ENCODE peak calls at places on chromosomes 7 and 10, in five cellular contexts. E, M, U, Z and C are unnamed samples.
A peak's percentile ranks its signal among the peaks of the same experiment; 100 is the strongest.

GRCh38 chr10:43229208-43230061 is 37.4 kb downstream of the RASGEF1A start:
- DNase-seq in M (peak; percentile 24), U (peak; percentile 42), Z (peak; percentile 74), E (peak; percentile 78), C (no peak)

GRCh38 chr10:6504296-6504695 is 75.8 kb downstream of the PRKCQ start:
- DNase-seq in E (no peak), M (no peak), U (no peak), Z (no peak), C (no peak)

GRCh38 chr7:134209322-134210015 is 82.3 kb downstream of the LRGUK start:
- DNase-seq in U (no peak), E (no peak), M (no peak), Z (no peak), C (no peak)

GRCh38 chr7:133434246-133434865 is 181.5 kb downstream of the EXOC4 start:
- DNase-seq in U (no peak), M (no peak), Z (peak; percentile 61), E (peak; percentile 66), C (no peak)

GRCh38 chr10:92691591-92692084 is 1.9 kb downstream of the HHEX start:
- DNase-seq in U (peak; percentile 76), E (peak; percentile 56), M (peak; percentile 45), Z (no peak), C (peak; percentile 90)

GRCh38 chr7:38929460-38930171 is 20.6 kb upstream of the VPS41 start:
- DNase-seq in E (no peak), M (no peak), U (no peak), Z (no peak), C (no peak)

GRCh38 chr10:130045091-130045652 is 65.5 kb downstream of the C10orf143 start:
- DNase-seq in Z (no peak), E (peak; percentile 80), U (no peak), M (no peak), C (no peak)

GRCh38 chr7:13077466-13077865 is 390.0 kb downstream of the ARL4A start:
- DNase-seq in E (no peak), Z (no peak), M (no peak), U (no peak), C (no peak)

GRCh38 chr7:45922810-45923209 is 1.7 kb upstream of the IGFBP3 start:
- DNase-seq in U (no peak), M (no peak), Z (no peak), E (no peak), C (peak; percentile 64)

GRCh38 chr7:27167916-27168264 is 2.6 kb upstream of the HOXA9 start:
- DNase-seq in U (peak; percentile 44), Z (no peak), E (no peak), M (no peak), C (no peak)

GRCh38 chr10:72419241-72419640 is 64.5 kb upstream of the DNAJB12 start:
- DNase-seq in U (no peak), Z (no peak), E (no peak), M (no peak), C (no peak)

GRCh38 chr10:69807696-69808095 is 6.0 kb downstream of the COL13A1 start:
- DNase-seq in U (no peak), Z (peak; percentile 32), M (no peak), E (peak; percentile 40), C (no peak)

GRCh38 chr10:69806266-69806665 is 4.6 kb downstream of the COL13A1 start:
- DNase-seq in Z (no peak), E (no peak), M (no peak), U (no peak), C (no peak)

GRCh38 chr10:69804775-69805174 is 3.1 kb downstream of the COL13A1 start:
- DNase-seq in Z (no peak), E (no peak), U (no peak), M (no peak), C (no peak)

GRCh38 chr10:69809318-69809717 is 7.6 kb downstream of the COL13A1 start:
- DNase-seq in M (no peak), Z (no peak), U (no peak), E (no peak), C (no peak)

GRCh38 chr10:69807122-69807521 is 5.4 kb downstream of the COL13A1 start:
- DNase-seq in E (no peak), Z (no peak), U (no peak), M (no peak), C (no peak)
- H3K27me3 ChIP-seq in E (peaks cover 32% of the 10 kb centered on the region), Z (no peaks in the 10 kb centered on the region), U (peaks cover 22% of the 10 kb centered on the region), M (peaks cover 22% of the 10 kb centered on the region), C (no peaks in the 10 kb centered on the region)

DNA sequence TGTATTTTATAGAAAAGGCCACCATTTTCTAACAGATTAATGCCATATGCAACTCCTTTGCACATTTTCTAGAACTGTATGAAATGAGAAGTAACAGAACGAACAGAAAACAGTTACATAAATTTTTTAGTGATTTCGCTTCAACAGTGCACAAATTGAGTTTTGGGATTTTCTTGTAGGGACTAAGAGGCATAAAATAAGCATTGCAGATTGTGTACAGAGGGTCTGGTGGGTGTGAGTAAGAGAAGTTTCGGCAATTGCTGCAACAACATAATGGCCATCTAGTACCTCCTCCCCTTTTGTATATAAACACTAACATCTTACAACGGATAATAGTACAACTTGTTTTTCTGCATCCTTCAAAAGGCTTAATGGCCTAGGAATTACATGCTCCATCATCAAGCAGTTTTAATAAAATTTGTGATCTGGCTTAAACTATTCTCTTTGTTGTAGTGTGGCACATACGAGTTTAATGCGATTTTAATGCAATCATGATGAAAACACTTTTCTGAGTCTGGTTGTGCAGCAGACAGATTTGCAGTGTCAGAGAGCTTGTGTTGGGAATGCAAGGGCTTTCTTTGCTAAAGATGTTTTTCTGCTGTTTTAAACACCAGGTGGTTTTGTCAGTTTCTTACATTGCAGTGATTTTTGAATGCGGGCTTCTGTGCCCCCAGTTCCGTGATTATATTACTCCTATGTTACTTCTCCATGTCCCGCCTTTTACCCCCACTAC is 2.9 kb downstream of the GLCCI1 start:
- DNase-seq in U (no peak), Z (no peak), E (no peak), M (no peak), C (no peak)
- TF ChIP-seq POLR2AphosphoS5 in U (no peak), Z (no peak), E (no peak), M (no peak), C (no peak)

GRCh38 chr7:518630-519428 is 817 bp downstream of the PDGFA start:
- DNase-seq in U (no peak), Z (peak; percentile 85), E (peak; percentile 74), M (peak; percentile 88), C (peak; percentile 93)

GRCh38 chr7:520503-521161 is 986 bp upstream of the PDGFA start:
- DNase-seq in E (peak; percentile 74), U (no peak), Z (no peak), M (no peak), C (no peak)

GRCh38 chr7:521221-522070 is 1.8 kb upstream of the PDGFA start:
- DNase-seq in Z (peak; percentile 71), M (peak; percentile 55), U (no peak), E (no peak), C (no peak)

GRCh38 chr7:519429-519973 is at the start of gene PDGFA:
- DNase-seq in E (no peak), U (no peak), M (no peak), Z (peak; percentile 83), C (no peak)

GRCh38 chr7:519974-520458 is 370 bp upstream of the PDGFA start:
- DNase-seq in M (peak; percentile 48), U (no peak), Z (peak; percentile 83), E (peak; percentile 87), C (no peak)
- H3K4me1 ChIP-seq in M (peaks cover 46% of the 10 kb centered on the region), U (peaks cover 71% of the 10 kb centered on the region), Z (peaks cover 17% of the 10 kb centered on the region), E (peaks cover 16% of the 10 kb centered on the region), C (peaks cover 42% of the 10 kb centered on the region)

GRCh38 chr7:77913977-77914607 is 115.5 kb downstream of the PHTF2 start:
- DNase-seq in M (no peak), U (no peak), Z (no peak), E (no peak), C (no peak)
- H3K27me3 ChIP-seq in M (no peaks in the 10 kb centered on the region), U (no peaks in the 10 kb centered on the region), Z (no peaks in the 10 kb centered on the region), E (no peaks in the 10 kb centered on the region), C (no peaks in the 10 kb centered on the region)

DNA sequence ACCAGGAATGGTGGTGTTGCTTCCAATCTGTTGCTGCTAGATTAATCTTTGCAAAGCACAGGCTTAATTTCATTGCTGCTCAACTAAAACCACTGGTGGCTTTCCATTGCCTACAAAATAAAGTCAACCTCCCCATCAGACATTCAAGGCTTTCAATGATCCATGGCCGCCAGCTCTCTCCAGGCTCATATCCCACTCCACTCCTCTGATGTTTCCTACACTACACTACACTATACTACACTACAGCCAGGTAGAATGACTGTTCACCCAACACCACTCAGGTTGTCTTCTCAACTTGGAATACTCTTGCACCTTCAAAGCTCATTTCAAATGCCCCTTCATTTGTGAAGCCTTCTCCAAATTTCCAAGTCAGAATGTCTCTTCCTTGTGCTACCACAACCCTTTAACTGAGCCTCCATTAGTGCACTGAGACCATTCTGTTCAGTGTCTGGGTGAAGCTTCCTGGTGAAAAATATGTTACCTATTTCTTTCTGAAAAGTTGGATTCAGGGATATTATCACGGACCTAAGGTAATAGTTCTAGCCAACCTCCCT is 35.5 kb upstream of the CC2D2B start:
- DNase-seq in M (no peak), U (no peak), Z (no peak), E (no peak), C (no peak)
- TF ChIP-seq POLR2AphosphoS5 in M (no peak), U (no peak), Z (no peak), E (no peak), C (no peak)

GRCh38 chr7:131653418-131654248 is 97.2 kb upstream of the PODXL start:
- DNase-seq in U (no peak), M (no peak), Z (peak; percentile 30), E (no peak), C (no peak)
- H3K4me1 ChIP-seq in U (peaks cover 5% of the 10 kb centered on the region), M (no peaks in the 10 kb centered on the region), Z (peaks cover 3% of the 10 kb centered on the region), E (peaks cover 53% of the 10 kb centered on the region), C (peaks cover 5% of the 10 kb centered on the region)

GRCh38 chr7:151856516-151856915 is 20.4 kb downstream of the PRKAG2 start:
- DNase-seq in E (no peak), M (no peak), U (no peak), Z (no peak), C (no peak)
- H3K27me3 ChIP-seq in E (no peaks in the 10 kb centered on the region), M (no peaks in the 10 kb centered on the region), U (no peaks in the 10 kb centered on the region), Z (peaks cover 34% of the 10 kb centered on the region), C (no peaks in the 10 kb centered on the region)

GRCh38 chr7:74455933-74456332 is 2.2 kb downstream of the GTF2IRD1 start:
- DNase-seq in E (no peak), Z (no peak), M (no peak), U (no peak), C (no peak)

GRCh38 chr7:74454948-74455804 is 1.5 kb downstream of the GTF2IRD1 start:
- DNase-seq in U (no peak), M (peak; percentile 68), Z (peak; percentile 77), E (no peak), C (no peak)

GRCh38 chr7:74452748-74453320 is 872 bp upstream of the GTF2IRD1 start:
- DNase-seq in U (no peak), M (peak; percentile 63), Z (peak; percentile 83), E (no peak), C (no peak)

GRCh38 chr7:74454059-74454947 is 597 bp downstream of the GTF2IRD1 start:
- DNase-seq in M (no peak), Z (peak; percentile 89), E (no peak), U (no peak), C (no peak)

GRCh38 chr7:74453321-74454011 is at the start of gene GTF2IRD1:
- DNase-seq in Z (peak; percentile 97), U (peak; percentile 84), M (peak; percentile 78), E (peak; percentile 89), C (peak; percentile 93)
- TF ChIP-seq POLR2AphosphoS5 in Z (peak; percentile 27), U (no peak), M (no peak), E (peak; percentile 66), C (peak; percentile 35)